ENCODE peak calls at places on chromosomes 2 and 18, in seven cellular contexts. One of them, this sample, is unnamed.

GRCh38 chr2:31384351-31384750 is 30.2 kb downstream of the XDH start:
- DNase-seq in smooth muscle cell of the brain vasculature: peak
- DNase-seq in HTR-8/SVneo: peak
- DNase-seq in BJ: peak
- DNase-seq in tibial artery: no peak
- DNase-seq in endothelial cell: no peak
- DNase-seq in NCI-H2107: no peak
- DNase-seq in this sample: no peak

GRCh38 chr2:241541564-241542277 is 16.8 kb upstream of the BOK start:
- DNase-seq in BJ: no peak
- DNase-seq in endothelial cell: no peak
- DNase-seq in HTR-8/SVneo: no peak
- DNase-seq in NCI-H2107: no peak
- DNase-seq in smooth muscle cell of the brain vasculature: no peak
- DNase-seq in tibial artery: no peak
- DNase-seq in this sample: no peak

GRCh38 chr2:148048475-148049221 is 27.8 kb downstream of the MBD5 start:
- DNase-seq in HTR-8/SVneo: no peak
- DNase-seq in endothelial cell: no peak
- DNase-seq in BJ: no peak
- DNase-seq in smooth muscle cell of the brain vasculature: no peak
- DNase-seq in tibial artery: no peak
- DNase-seq in NCI-H2107: no peak
- DNase-seq in this sample: no peak

GRCh38 chr2:241882090-241882625 is 12.6 kb downstream of the RTP5 start:
- DNase-seq in smooth muscle cell of the brain vasculature: no peak
- DNase-seq in endothelial cell: no peak
- DNase-seq in HTR-8/SVneo: no peak
- DNase-seq in tibial artery: peak
- DNase-seq in NCI-H2107: no peak
- DNase-seq in BJ: no peak
- DNase-seq in this sample: no peak

GRCh38 chr18:62325806-62326645 is 916 bp downstream of the TNFRSF11A start:
- DNase-seq in NCI-H2107: peak
- DNase-seq in HTR-8/SVneo: no peak
- DNase-seq in endothelial cell: no peak
- DNase-seq in BJ: no peak
- DNase-seq in tibial artery: no peak
- DNase-seq in smooth muscle cell of the brain vasculature: no peak
- DNase-seq in this sample: no peak

GRCh38 chr2:216495656-216496055 is 3.0 kb upstream of the RPL37A start:
- DNase-seq in NCI-H2107: no peak
- DNase-seq in HTR-8/SVneo: no peak
- DNase-seq in smooth muscle cell of the brain vasculature: no peak
- DNase-seq in tibial artery: no peak
- DNase-seq in BJ: no peak
- DNase-seq in endothelial cell: no peak
- DNase-seq in this sample: no peak

GRCh38 chr2:27959496-27959895 is 69.0 kb downstream of the BABAM2 start:
- DNase-seq in HTR-8/SVneo: no peak
- DNase-seq in BJ: no peak
- DNase-seq in NCI-H2107: no peak
- DNase-seq in smooth muscle cell of the brain vasculature: no peak
- DNase-seq in endothelial cell: no peak
- DNase-seq in tibial artery: peak
- DNase-seq in this sample: no peak

GRCh38 chr18:9513971-9514512 is 38.7 kb downstream of the RALBP1 start:
- DNase-seq in HTR-8/SVneo: no peak
- DNase-seq in tibial artery: no peak
- DNase-seq in NCI-H2107: no peak
- DNase-seq in smooth muscle cell of the brain vasculature: peak
- DNase-seq in endothelial cell: no peak
- DNase-seq in BJ: peak
- DNase-seq in this sample: no peak

GRCh38 chr2:107393516-107393915 is 433.2 kb upstream of the RGPD4 start:
- DNase-seq in tibial artery: no peak
- DNase-seq in endothelial cell: no peak
- DNase-seq in NCI-H2107: no peak
- DNase-seq in BJ: no peak
- DNase-seq in smooth muscle cell of the brain vasculature: no peak
- DNase-seq in HTR-8/SVneo: no peak
- DNase-seq in this sample: no peak

This sample was measured in amygdala.